ENCODE peak calls at places on chromosome 11, in six cellular contexts. One of them, this sample, is unnamed.

GRCh38 chr11:8359521-8359920 is 95.8 kb upstream of the LMO1 start:
- DNase-seq in CD14-positive monocyte: no peak
- DNase-seq in adrenal gland: no peak
- DNase-seq in tibial nerve: no peak
- DNase-seq in foreskin fibroblast: no peak
- DNase-seq in RWPE2: peak
- DNase-seq in this sample: no peak

GRCh38 chr11:2477936-2478335 is 33.1 kb downstream of the KCNQ1 start:
- DNase-seq in CD14-positive monocyte: no peak
- DNase-seq in adrenal gland: peak
- DNase-seq in tibial nerve: no peak
- DNase-seq in foreskin fibroblast: no peak
- DNase-seq in RWPE2: no peak
- DNase-seq in this sample: no peak

GRCh38 chr11:44277097-44278090 is 32.5 kb downstream of the ALX4 start:
- DNase-seq in CD14-positive monocyte: no peak
- DNase-seq in adrenal gland: no peak
- DNase-seq in tibial nerve: no peak
- DNase-seq in foreskin fibroblast: no peak
- DNase-seq in RWPE2: no peak
- DNase-seq in this sample: no peak

GRCh38 chr11:58513747-58514367 is 6.0 kb upstream of the OR5B21 start:
- DNase-seq in CD14-positive monocyte: no peak
- DNase-seq in adrenal gland: peak
- DNase-seq in tibial nerve: no peak
- DNase-seq in foreskin fibroblast: peak
- DNase-seq in RWPE2: no peak
- DNase-seq in this sample: no peak

GRCh38 chr11:8403310-8403709 is 139.6 kb upstream of the LMO1 start:
- DNase-seq in CD14-positive monocyte: no peak
- DNase-seq in adrenal gland: no peak
- DNase-seq in tibial nerve: no peak
- DNase-seq in foreskin fibroblast: no peak
- DNase-seq in RWPE2: no peak
- DNase-seq in this sample: no peak

GRCh38 chr11:114880458-114880857 is 202.1 kb downstream of the NXPE2 start:
- DNase-seq in CD14-positive monocyte: no peak
- DNase-seq in adrenal gland: no peak
- DNase-seq in tibial nerve: no peak
- DNase-seq in foreskin fibroblast: no peak
- DNase-seq in RWPE2: no peak
- DNase-seq in this sample: no peak

GRCh38 chr11:78256962-78257361 is 68.2 kb downstream of the USP35 start:
- DNase-seq in CD14-positive monocyte: no peak
- DNase-seq in adrenal gland: peak
- DNase-seq in tibial nerve: peak
- DNase-seq in foreskin fibroblast: peak
- DNase-seq in RWPE2: no peak
- DNase-seq in this sample: no peak

GRCh38 chr11:6526411-6527135 is 29.5 kb downstream of the DNHD1 start:
- DNase-seq in CD14-positive monocyte: no peak
- DNase-seq in adrenal gland: no peak
- DNase-seq in tibial nerve: no peak
- DNase-seq in foreskin fibroblast: peak
- DNase-seq in RWPE2: no peak
- DNase-seq in this sample: no peak

GRCh38 chr11:118522571-118523072 is 4.7 kb upstream of the TTC36 start:
- DNase-seq in CD14-positive monocyte: no peak
- DNase-seq in adrenal gland: no peak
- DNase-seq in tibial nerve: no peak
- DNase-seq in foreskin fibroblast: no peak
- DNase-seq in RWPE2: no peak
- DNase-seq in this sample: no peak

GRCh38 chr11:32864555-32864954 is 28.1 kb upstream of the QSER1 start:
- DNase-seq in CD14-positive monocyte: no peak
- DNase-seq in adrenal gland: no peak
- DNase-seq in tibial nerve: no peak
- DNase-seq in foreskin fibroblast: no peak
- DNase-seq in RWPE2: no peak
- DNase-seq in this sample: no peak

GRCh38 chr11:100863080-100863581 is 176.0 kb downstream of the ARHGAP42 start:
- DNase-seq in CD14-positive monocyte: no peak
- DNase-seq in adrenal gland: no peak
- DNase-seq in tibial nerve: no peak
- DNase-seq in foreskin fibroblast: peak
- DNase-seq in RWPE2: no peak
- DNase-seq in this sample: no peak

GRCh38 chr11:72430743-72431570 is 3.4 kb downstream of the CLPB start:
- DNase-seq in CD14-positive monocyte: no peak
- DNase-seq in adrenal gland: peak
- DNase-seq in tibial nerve: no peak
- DNase-seq in foreskin fibroblast: peak
- DNase-seq in RWPE2: no peak
- DNase-seq in this sample: peak

GRCh38 chr11:34411786-34412185 is 26.9 kb upstream of the CAT start:
- DNase-seq in CD14-positive monocyte: no peak
- DNase-seq in adrenal gland: no peak
- DNase-seq in tibial nerve: no peak
- DNase-seq in foreskin fibroblast: no peak
- DNase-seq in RWPE2: no peak
- DNase-seq in this sample: no peak

GRCh38 chr11:128146926-128147605 is 440.3 kb downstream of the ETS1 start:
- DNase-seq in CD14-positive monocyte: no peak
- DNase-seq in adrenal gland: no peak
- DNase-seq in tibial nerve: no peak
- DNase-seq in foreskin fibroblast: no peak
- DNase-seq in RWPE2: no peak
- DNase-seq in this sample: no peak

GRCh38 chr11:11239959-11240358 is 113.1 kb downstream of the CSNK2A3 start:
- DNase-seq in CD14-positive monocyte: no peak
- DNase-seq in adrenal gland: no peak
- DNase-seq in tibial nerve: no peak
- DNase-seq in foreskin fibroblast: no peak
- DNase-seq in RWPE2: no peak
- DNase-seq in this sample: no peak

GRCh38 chr11:65663634-65664200 is 1.0 kb upstream of the RELA start:
- DNase-seq in CD14-positive monocyte: peak
- DNase-seq in adrenal gland: peak
- DNase-seq in tibial nerve: no peak
- DNase-seq in foreskin fibroblast: peak
- DNase-seq in RWPE2: no peak
- DNase-seq in this sample: no peak

GRCh38 chr11:19864141-19865120 is 151.8 kb downstream of the NAV2 start:
- DNase-seq in CD14-positive monocyte: no peak
- DNase-seq in adrenal gland: no peak
- DNase-seq in tibial nerve: no peak
- DNase-seq in foreskin fibroblast: no peak
- DNase-seq in RWPE2: no peak
- DNase-seq in this sample: no peak

GRCh38 chr11:48101958-48102357 is 114.7 kb upstream of the OR4B1 start:
- DNase-seq in CD14-positive monocyte: no peak
- DNase-seq in adrenal gland: no peak
- DNase-seq in tibial nerve: no peak
- DNase-seq in foreskin fibroblast: no peak
- DNase-seq in RWPE2: no peak
- DNase-seq in this sample: no peak

GRCh38 chr11:106644824-106645223 is 373.5 kb downstream of the GUCY1A2 start:
- DNase-seq in CD14-positive monocyte: no peak
- DNase-seq in adrenal gland: no peak
- DNase-seq in tibial nerve: no peak
- DNase-seq in foreskin fibroblast: peak
- DNase-seq in RWPE2: no peak
- DNase-seq in this sample: no peak

GRCh38 chr11:86608251-86608799 is 64.1 kb downstream of the ME3 start:
- DNase-seq in CD14-positive monocyte: no peak
- DNase-seq in adrenal gland: peak
- DNase-seq in tibial nerve: peak
- DNase-seq in foreskin fibroblast: peak
- DNase-seq in RWPE2: no peak
- DNase-seq in this sample: peak

GRCh38 chr11:44575288-44575672 is 9.8 kb downstream of the CD82 start:
- DNase-seq in CD14-positive monocyte: no peak
- DNase-seq in adrenal gland: no peak
- DNase-seq in tibial nerve: no peak
- DNase-seq in foreskin fibroblast: peak
- DNase-seq in RWPE2: peak
- DNase-seq in this sample: no peak

GRCh38 chr11:1573077-1573846 is 1.2 kb upstream of the DUSP8 start:
- DNase-seq in CD14-positive monocyte: no peak
- DNase-seq in adrenal gland: peak
- DNase-seq in tibial nerve: no peak
- DNase-seq in foreskin fibroblast: no peak
- DNase-seq in RWPE2: no peak
- DNase-seq in this sample: no peak

GRCh38 chr11:33980896-33981295 is 70.6 kb upstream of the CAPRIN1 start:
- DNase-seq in CD14-positive monocyte: no peak
- DNase-seq in adrenal gland: no peak
- DNase-seq in tibial nerve: no peak
- DNase-seq in foreskin fibroblast: no peak
- DNase-seq in RWPE2: no peak
- DNase-seq in this sample: no peak

GRCh38 chr11:14643697-14644395 is at the start of gene PDE3B:
- DNase-seq in CD14-positive monocyte: peak
- DNase-seq in adrenal gland: peak
- DNase-seq in tibial nerve: no peak
- DNase-seq in foreskin fibroblast: peak
- DNase-seq in RWPE2: peak
- DNase-seq in this sample: peak

GRCh38 chr11:112012877-112013276 is 12.3 kb upstream of the DLAT start:
- DNase-seq in CD14-positive monocyte: no peak
- DNase-seq in adrenal gland: no peak
- DNase-seq in tibial nerve: no peak
- DNase-seq in foreskin fibroblast: no peak
- DNase-seq in RWPE2: no peak
- DNase-seq in this sample: no peak

GRCh38 chr11:126416542-126417090 is 61.1 kb downstream of the ST3GAL4 start:
- DNase-seq in CD14-positive monocyte: peak
- DNase-seq in adrenal gland: peak
- DNase-seq in tibial nerve: peak
- DNase-seq in foreskin fibroblast: peak
- DNase-seq in RWPE2: no peak
- DNase-seq in this sample: no peak

GRCh38 chr11:65849366-65849765 is 8.6 kb downstream of the CFL1 start:
- DNase-seq in CD14-positive monocyte: no peak
- DNase-seq in adrenal gland: no peak
- DNase-seq in tibial nerve: no peak
- DNase-seq in foreskin fibroblast: no peak
- DNase-seq in RWPE2: peak
- DNase-seq in this sample: no peak

GRCh38 chr11:121575250-121575962 is 122.6 kb upstream of the SORL1-AS1 start:
- DNase-seq in CD14-positive monocyte: peak
- DNase-seq in adrenal gland: peak
- DNase-seq in tibial nerve: no peak
- DNase-seq in foreskin fibroblast: peak
- DNase-seq in RWPE2: no peak
- DNase-seq in this sample: no peak
- TF ChIP-seq CTCF in CD14-positive monocyte: no peak
- TF ChIP-seq CTCF in adrenal gland: no peak
- TF ChIP-seq CTCF in tibial nerve: no peak
- TF ChIP-seq CTCF in foreskin fibroblast: no peak
- TF ChIP-seq CTCF in RWPE2: no peak
- TF ChIP-seq CTCF in this sample: no peak

GRCh38 chr11:103927535-103927934 is 108.9 kb upstream of the DDI1 start:
- DNase-seq in CD14-positive monocyte: no peak
- DNase-seq in adrenal gland: no peak
- DNase-seq in tibial nerve: no peak
- DNase-seq in foreskin fibroblast: no peak
- DNase-seq in RWPE2: no peak
- DNase-seq in this sample: no peak
- TF ChIP-seq CTCF in CD14-positive monocyte: no peak
- TF ChIP-seq CTCF in adrenal gland: no peak
- TF ChIP-seq CTCF in tibial nerve: peak
- TF ChIP-seq CTCF in foreskin fibroblast: peak
- TF ChIP-seq CTCF in RWPE2: peak
- TF ChIP-seq CTCF in this sample: no peak

GRCh38 chr11:69731110-69731509 is 27.3 kb upstream of the FGF19 start:
- DNase-seq in CD14-positive monocyte: no peak
- DNase-seq in adrenal gland: no peak
- DNase-seq in tibial nerve: no peak
- DNase-seq in foreskin fibroblast: no peak
- DNase-seq in RWPE2: peak
- DNase-seq in this sample: no peak

GRCh38 chr11:69730500-69730899 is 26.7 kb upstream of the FGF19 start:
- DNase-seq in CD14-positive monocyte: no peak
- DNase-seq in adrenal gland: no peak
- DNase-seq in tibial nerve: no peak
- DNase-seq in foreskin fibroblast: no peak
- DNase-seq in RWPE2: peak
- DNase-seq in this sample: no peak

GRCh38 chr11:69726481-69726880 is 22.7 kb upstream of the FGF19 start:
- DNase-seq in CD14-positive monocyte: no peak
- DNase-seq in adrenal gland: no peak
- DNase-seq in tibial nerve: no peak
- DNase-seq in foreskin fibroblast: no peak
- DNase-seq in RWPE2: peak
- DNase-seq in this sample: no peak

GRCh38 chr11:69727266-69727665 is 23.4 kb upstream of the FGF19 start:
- DNase-seq in CD14-positive monocyte: no peak
- DNase-seq in adrenal gland: no peak
- DNase-seq in tibial nerve: no peak
- DNase-seq in foreskin fibroblast: no peak
- DNase-seq in RWPE2: peak
- DNase-seq in this sample: no peak

GRCh38 chr11:69729252-69729651 is 25.4 kb upstream of the FGF19 start:
- DNase-seq in CD14-positive monocyte: no peak
- DNase-seq in adrenal gland: no peak
- DNase-seq in tibial nerve: no peak
- DNase-seq in foreskin fibroblast: no peak
- DNase-seq in RWPE2: peak
- DNase-seq in this sample: no peak
- TF ChIP-seq CTCF in CD14-positive monocyte: no peak
- TF ChIP-seq CTCF in adrenal gland: no peak
- TF ChIP-seq CTCF in tibial nerve: no peak
- TF ChIP-seq CTCF in foreskin fibroblast: no peak
- TF ChIP-seq CTCF in RWPE2: no peak
- TF ChIP-seq CTCF in this sample: no peak

GRCh38 chr11:18014876-18015275 is 2.0 kb upstream of the SERGEF start:
- DNase-seq in CD14-positive monocyte: no peak
- DNase-seq in adrenal gland: no peak
- DNase-seq in tibial nerve: no peak
- DNase-seq in foreskin fibroblast: no peak
- DNase-seq in RWPE2: no peak
- DNase-seq in this sample: no peak

GRCh38 chr11:18011633-18012313 is 1.1 kb downstream of the SERGEF start:
- DNase-seq in CD14-positive monocyte: no peak
- DNase-seq in adrenal gland: no peak
- DNase-seq in tibial nerve: no peak
- DNase-seq in foreskin fibroblast: no peak
- DNase-seq in RWPE2: no peak
- DNase-seq in this sample: no peak

GRCh38 chr11:18012314-18012905 is 437 bp downstream of the SERGEF start:
- DNase-seq in CD14-positive monocyte: no peak
- DNase-seq in adrenal gland: peak
- DNase-seq in tibial nerve: no peak
- DNase-seq in foreskin fibroblast: no peak
- DNase-seq in RWPE2: no peak
- DNase-seq in this sample: peak

GRCh38 chr11:18013790-18014507 is 1.1 kb upstream of the SERGEF start:
- DNase-seq in CD14-positive monocyte: no peak
- DNase-seq in adrenal gland: no peak
- DNase-seq in tibial nerve: no peak
- DNase-seq in foreskin fibroblast: no peak
- DNase-seq in RWPE2: no peak
- DNase-seq in this sample: no peak

GRCh38 chr11:18012906-18013781 is at the start of gene SERGEF:
- DNase-seq in CD14-positive monocyte: peak
- DNase-seq in adrenal gland: peak
- DNase-seq in tibial nerve: peak
- DNase-seq in foreskin fibroblast: peak
- DNase-seq in RWPE2: peak
- DNase-seq in this sample: peak
- TF ChIP-seq CTCF in CD14-positive monocyte: no peak
- TF ChIP-seq CTCF in adrenal gland: no peak
- TF ChIP-seq CTCF in tibial nerve: peak
- TF ChIP-seq CTCF in foreskin fibroblast: no peak
- TF ChIP-seq CTCF in RWPE2: peak
- TF ChIP-seq CTCF in this sample: peak